ENCODE peak calls at places on chromosomes 7 and 10, in six cellular contexts. C is cardiac muscle cell; R is psoas muscle; H is left lung; T is CD8-positive, alpha-beta memory T cell; Q is A549. B is an unnamed sample. For H3K4me1, the result is how much of the 10 kb centered on the place peaks cover.

GRCh38 chr10:44968887-44969400 is 9.3 kb downstream of the RASSF4 start:
- DNase-seq in C (no peak), R (no peak), H (no peak), T (no peak), Q (no peak), B (no peak)

GRCh38 chr10:551489-552252 is 137.8 kb downstream of the DIP2C start:
- DNase-seq in C (no peak), R (no peak), H (no peak), T (no peak), Q (no peak), B (no peak)

GRCh38 chr10:4982764-4983226 is 19.6 kb downstream of the AKR1C1 start:
- DNase-seq in C (no peak), R (no peak), H (no peak), T (no peak), Q (peak), B (no peak)

GRCh38 chr10:58817499-58817898 is 304.8 kb downstream of the BICC1 start:
- DNase-seq in C (peak), R (no peak), H (no peak), T (no peak), Q (peak), B (no peak)

GRCh38 chr10:132078746-132079345 is 13.1 kb downstream of the JAKMIP3 start:
- DNase-seq in C (no peak), R (no peak), H (peak), T (no peak), Q (no peak), B (no peak)

GRCh38 chr10:45155784-45156183 is 155.1 kb downstream of the ZNF22 start:
- DNase-seq in C (no peak), R (no peak), H (no peak), T (no peak), Q (no peak), B (no peak)

GRCh38 chr10:1661416-1661815 is 75.9 kb downstream of the ADARB2 start:
- DNase-seq in C (no peak), R (no peak), H (no peak), T (no peak), Q (no peak), B (no peak)

GRCh38 chr10:62050941-62051433 is 149.5 kb downstream of the ARID5B start:
- DNase-seq in C (peak), R (peak), H (peak), T (peak), Q (peak), B (no peak)

GRCh38 chr7:50832744-50833143 is 50.0 kb upstream of the GRB10 start:
- DNase-seq in C (no peak), R (no peak), H (no peak), T (no peak), Q (peak), B (no peak)

GRCh38 chr7:1940402-1940786 is 270.3 kb downstream of the ELFN1 start:
- DNase-seq in C (no peak), R (peak), H (peak), T (peak), Q (no peak), B (no peak)

GRCh38 chr7:1942026-1942703 is 272.1 kb downstream of the ELFN1 start:
- DNase-seq in C (no peak), R (peak), H (peak), T (no peak), Q (no peak), B (no peak)

GRCh38 chr7:1941464-1942025 is 271.5 kb downstream of the ELFN1 start:
- DNase-seq in C (peak), R (peak), H (peak), T (no peak), Q (no peak), B (no peak)

GRCh38 chr7:1939434-1940401 is 269.6 kb downstream of the ELFN1 start:
- DNase-seq in C (no peak), R (peak), H (peak), T (peak), Q (no peak), B (no peak)

DNA sequence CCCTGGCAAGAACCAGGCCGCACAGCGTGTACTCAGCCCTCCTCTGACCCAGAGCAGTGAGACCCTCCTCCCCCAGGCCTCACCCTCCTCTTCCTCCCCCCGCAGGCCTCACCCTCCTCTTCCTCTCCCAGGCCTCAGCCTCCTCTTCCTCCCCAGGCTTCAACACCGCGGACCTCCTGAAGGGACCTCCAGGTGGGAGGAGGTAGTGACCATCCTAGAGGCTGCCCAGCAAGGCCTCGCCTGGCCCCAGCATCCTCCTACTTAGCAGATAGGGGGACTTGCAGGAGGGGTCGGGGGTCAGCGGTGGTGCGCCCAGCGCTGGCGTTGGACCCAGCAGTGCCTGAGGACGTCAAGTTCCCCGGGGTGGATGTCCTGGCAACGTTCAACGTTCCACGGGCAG is 270.8 kb downstream of the ELFN1 start:
- DNase-seq in C (no peak), R (peak), H (peak), T (no peak), Q (no peak), B (no peak)
- H3K4me3 ChIP-seq in C (no peak), R (no peak), H (no peak), T (peak), Q (no peak), B (no peak)

GRCh38 chr10:78302739-78302988 is 269.0 kb downstream of the RPS24 start:
- DNase-seq in C (no peak), R (no peak), H (no peak), T (no peak), Q (no peak), B (no peak)

GRCh38 chr10:78300526-78300925 is 266.9 kb downstream of the RPS24 start:
- DNase-seq in C (no peak), R (no peak), H (no peak), T (no peak), Q (no peak), B (no peak)

GRCh38 chr10:78301481-78301880 is 267.8 kb downstream of the RPS24 start:
- DNase-seq in C (no peak), R (no peak), H (no peak), T (no peak), Q (no peak), B (no peak)

GRCh38 chr10:78302989-78303854 is 269.6 kb downstream of the RPS24 start:
- DNase-seq in C (peak), R (peak), H (peak), T (peak), Q (peak), B (peak)

GRCh38 chr10:78301891-78302738 is 268.5 kb downstream of the RPS24 start:
- DNase-seq in C (peak), R (no peak), H (no peak), T (no peak), Q (peak), B (no peak)
- H3K4me1 ChIP-seq in C (under half), R (under half), H (under half), T (under half), Q (under half), B (under half)

DNA sequence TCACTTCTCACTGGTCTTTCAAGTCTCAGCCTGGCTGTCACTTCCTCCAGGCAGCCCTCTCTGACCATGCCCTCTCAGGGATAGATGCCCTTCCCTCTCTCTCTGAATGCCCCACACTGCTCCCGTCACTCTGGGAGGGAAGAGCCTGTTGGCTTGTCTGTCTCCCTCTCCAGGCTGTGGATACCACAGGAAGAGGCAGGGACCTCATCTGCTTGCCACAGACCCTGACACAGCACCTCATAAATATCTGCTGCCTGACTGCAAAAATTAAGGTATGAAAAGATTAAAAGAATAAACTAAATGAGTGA is 93.1 kb downstream of the OAT start:
- DNase-seq in C (no peak), R (no peak), H (no peak), T (no peak), Q (no peak), B (no peak)
- H3K4me3 ChIP-seq in C (no peak), R (no peak), H (no peak), T (no peak), Q (no peak), B (no peak)

GRCh38 chr7:1563939-1564602 is 5.8 kb downstream of the PSMG3 start:
- DNase-seq in C (no peak), R (no peak), H (peak), T (no peak), Q (no peak), B (no peak)
- H3K4me1 ChIP-seq in C (under half), R (under half), H (under half), T (under half), Q (under half), B (under half)

GRCh38 chr10:75469018-75469616 is 37.7 kb downstream of the LRMDA start:
- DNase-seq in C (no peak), R (peak), H (no peak), T (no peak), Q (peak), B (no peak)
- H3K4me3 ChIP-seq in C (no peak), R (no peak), H (no peak), T (no peak), Q (no peak), B (no peak)

GRCh38 chr10:97505152-97505551 is 6.4 kb downstream of the UBTD1 start:
- DNase-seq in C (no peak), R (no peak), H (no peak), T (no peak), Q (no peak), B (no peak)

GRCh38 chr10:97502916-97503315 is 4.2 kb downstream of the UBTD1 start:
- DNase-seq in C (no peak), R (no peak), H (no peak), T (no peak), Q (no peak), B (no peak)

GRCh38 chr10:97506214-97506991 is 7.7 kb downstream of the UBTD1 start:
- DNase-seq in C (no peak), R (no peak), H (no peak), T (no peak), Q (no peak), B (no peak)

GRCh38 chr10:97500297-97500575 is 1.5 kb downstream of the UBTD1 start:
- DNase-seq in C (no peak), R (no peak), H (no peak), T (no peak), Q (no peak), B (no peak)

DNA sequence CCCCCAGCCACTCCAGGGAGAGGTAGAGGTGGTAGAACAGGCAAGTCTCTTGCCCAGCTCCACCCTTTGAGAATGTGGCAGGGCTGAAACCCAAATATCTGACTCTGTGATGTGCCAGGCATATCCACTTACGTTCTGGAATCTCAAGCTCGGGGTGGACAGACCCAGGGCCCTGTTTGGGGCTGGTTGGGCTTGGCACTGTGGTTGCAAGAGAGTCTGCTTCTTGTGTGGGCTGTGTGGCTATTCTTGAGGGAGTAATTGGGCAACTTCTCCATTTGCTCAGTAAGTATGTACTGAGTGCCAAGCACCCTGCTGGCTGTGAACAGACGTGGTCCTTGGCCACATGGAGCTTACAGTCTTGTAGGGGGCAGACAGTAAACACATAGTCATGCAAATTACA is 4.7 kb downstream of the UBTD1 start:
- DNase-seq in C (no peak), R (peak), H (no peak), T (no peak), Q (no peak), B (no peak)
- H3K4me1 ChIP-seq in C (under half), R (under half), H (under half), T (under half), Q (under half), B (under half)